ENCODE peak calls at places on chromosome 17, in nine cellular contexts. T is cardiac muscle cell, E is ascending aorta, L is uterus, Y is SK-N-SH, R is stomach, S is lower lobe of right lung, A is upper lobe of right lung, X is HCT116. C is an unnamed sample.
A peak's percentile ranks its signal among the peaks of the same experiment; 100 is the strongest.

GRCh38 chr17:8832711-8833352 is 33.7 kb upstream of the MFSD6L start:
- DNase-seq in X (peak; percentile 12), S (peak; percentile 57), R (no peak), L (no peak), Y (peak; percentile 75), E (no peak), T (peak; percentile 46), A (no peak), C (peak; percentile 94)

GRCh38 chr17:27491713-27492190 is 35.5 kb downstream of the KSR1 start:
- DNase-seq in S (no peak), R (no peak), L (no peak), T (peak; percentile 49), Y (no peak), X (no peak), E (no peak), A (peak; percentile 47), C (peak; percentile 97)

GRCh38 chr17:79065105-79065670 is 9.4 kb upstream of the ENGASE start:
- DNase-seq in Y (no peak), A (peak; percentile 51), T (peak; percentile 70), L (no peak), X (peak; percentile 52), R (peak; percentile 57), E (no peak), S (no peak), C (peak; percentile 70)

GRCh38 chr17:42459983-42460300 is 1.3 kb downstream of the ATP6V0A1 start:
- DNase-seq in S (no peak), A (no peak), R (no peak), E (no peak), L (no peak), Y (peak; percentile 32), X (no peak), T (peak; percentile 48), C (no peak)

GRCh38 chr17:3682033-3682432 is 13.4 kb downstream of the EMC6 start:
- DNase-seq in R (no peak), Y (no peak), A (no peak), T (no peak), X (no peak), S (no peak), L (no peak), E (no peak), C (no peak)

GRCh38 chr17:5840811-5841446 is 229.2 kb upstream of the WSCD1 start:
- DNase-seq in A (no peak), L (no peak), Y (no peak), X (no peak), R (no peak), T (no peak), E (no peak), S (no peak), C (peak; percentile 91)

GRCh38 chr17:8766731-8767130 is 8.4 kb upstream of the SPDYE4 start:
- DNase-seq in L (no peak), S (no peak), R (no peak), X (no peak), E (no peak), T (no peak), A (no peak), Y (no peak), C (no peak)

GRCh38 chr17:72090108-72090507 is 30.7 kb upstream of the SOX9 start:
- DNase-seq in Y (no peak), L (no peak), X (no peak), T (no peak), A (no peak), R (no peak), S (no peak), E (no peak), C (no peak)

GRCh38 chr17:35171834-35172233 is 22.4 kb downstream of the SLC35G3 start:
- DNase-seq in A (no peak), R (no peak), S (no peak), E (no peak), T (no peak), Y (no peak), X (no peak), L (no peak), C (no peak)

GRCh38 chr17:55175788-55176425 is 88.9 kb upstream of the HLF start:
- DNase-seq in S (no peak), T (no peak), A (no peak), L (no peak), R (no peak), Y (no peak), X (no peak), E (no peak), C (no peak)

GRCh38 chr17:30824002-30824355 is 513 bp downstream of the CRLF3 start:
- DNase-seq in L (peak; percentile 28), X (no peak), E (no peak), T (no peak), R (no peak), S (no peak), Y (peak; percentile 68), A (no peak), C (no peak)

GRCh38 chr17:31394544-31394943 is 3.1 kb downstream of the RAB11FIP4 start:
- DNase-seq in R (peak; percentile 53), L (no peak), T (peak; percentile 94), A (peak; percentile 67), Y (no peak), X (no peak), E (peak; percentile 62), S (no peak), C (no peak)

GRCh38 chr17:14304222-14304844 is 3.5 kb downstream of the HS3ST3B1 start:
- DNase-seq in E (no peak), Y (no peak), A (no peak), T (no peak), X (no peak), L (no peak), S (no peak), R (no peak), C (no peak)

GRCh38 chr17:62703269-62703775 is 75.9 kb downstream of the MRC2 start:
- DNase-seq in E (peak; percentile 83), X (no peak), Y (no peak), L (peak; percentile 33), A (no peak), T (no peak), R (peak; percentile 73), S (no peak), C (no peak)

GRCh38 chr17:76546556-76547182 is 6.8 kb downstream of the PRCD start:
- DNase-seq in L (no peak), S (no peak), X (no peak), R (peak; percentile 62), T (no peak), Y (peak; percentile 23), E (no peak), A (no peak), C (no peak)

DNA sequence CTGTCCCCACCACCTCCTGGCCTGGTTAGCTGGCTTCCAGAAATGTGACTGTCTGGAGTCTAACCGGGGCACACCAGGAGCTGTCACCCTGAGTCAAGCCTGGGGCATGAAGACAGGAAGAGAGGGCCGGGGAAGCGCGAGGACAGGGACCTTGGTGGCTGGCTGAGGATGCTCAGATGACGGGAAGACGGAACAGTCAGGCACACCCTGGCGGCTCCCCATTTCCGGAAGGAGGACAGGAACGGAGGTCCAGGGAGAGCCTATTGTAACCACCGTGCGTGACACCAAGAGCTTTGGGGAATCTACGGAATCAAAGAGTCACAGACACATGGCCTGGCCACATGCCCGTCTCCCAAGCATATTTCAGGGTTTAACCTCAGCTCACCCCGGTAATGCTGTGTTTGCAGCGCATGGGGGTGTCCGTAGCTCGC is 51.7 kb downstream of the SDK2 start:
- DNase-seq in E (no peak), X (no peak), R (no peak), T (no peak), S (no peak), L (no peak), A (no peak), Y (no peak), C (peak; percentile 92)
- H3K4me3 ChIP-seq in E (no peak overlapping the region), X (no peak overlapping the region), R (no peak overlapping the region), T (no peak overlapping the region), S (no peak overlapping the region), L (no peak overlapping the region), A (no peak overlapping the region), Y (no peak overlapping the region), C (peak overlapping the region; percentile 13)

DNA sequence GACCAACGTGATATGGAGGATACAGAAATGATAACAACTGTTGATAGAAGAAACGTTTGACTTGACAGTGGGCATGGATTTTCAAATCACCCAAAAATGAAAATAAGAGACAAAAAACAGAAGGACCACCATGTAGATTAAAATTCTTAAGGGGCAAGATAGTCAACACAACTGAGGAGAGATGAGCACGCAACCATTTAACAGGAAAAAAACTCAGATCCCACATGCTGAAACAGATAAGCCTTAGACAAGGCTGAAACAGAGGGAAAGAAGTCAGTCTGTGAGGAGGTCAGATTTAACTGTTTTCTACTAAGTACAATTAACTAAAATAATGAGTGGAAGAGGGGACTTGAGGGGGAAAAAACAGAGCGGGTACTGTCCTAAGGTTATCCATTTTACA is 21.2 kb downstream of the RNF43 start:
- DNase-seq in T (no peak), R (no peak), X (no peak), E (no peak), L (no peak), Y (no peak), S (no peak), A (no peak), C (no peak)
- H3K27me3 ChIP-seq in T (no peaks in the 10 kb centered on the region), R (no peaks in the 10 kb centered on the region), X (no peaks in the 10 kb centered on the region), E (no peaks in the 10 kb centered on the region), L (no peaks in the 10 kb centered on the region), Y (peaks cover 67% of the 10 kb centered on the region), S (no peaks in the 10 kb centered on the region), A (no peaks in the 10 kb centered on the region), C (no peaks in the 10 kb centered on the region)

GRCh38 chr17:59842901-59843652 is 49.7 kb downstream of the TUBD1 start:
- DNase-seq in X (peak; percentile 96), E (no peak), A (peak; percentile 71), Y (no peak), T (no peak), S (peak; percentile 56), R (peak; percentile 74), L (no peak), C (no peak)
- H3K4me3 ChIP-seq in X (no peak overlapping the region), E (no peak overlapping the region), A (peak overlapping the region; percentile 85), Y (peak overlapping the region; percentile 93), T (no peak overlapping the region), S (peak overlapping the region; percentile 71), R (no peak overlapping the region), L (no peak overlapping the region), C (no peak overlapping the region)

GRCh38 chr17:39618956-39619785 is 7.6 kb upstream of the PPP1R1B start:
- DNase-seq in T (no peak), R (no peak), S (no peak), X (no peak), E (no peak), Y (no peak), A (no peak), L (no peak), C (no peak)

GRCh38 chr17:39617446-39618251 is 9.1 kb upstream of the PPP1R1B start:
- DNase-seq in R (peak; percentile 82), X (no peak), L (peak; percentile 37), Y (peak; percentile 95), S (peak; percentile 80), T (peak; percentile 57), E (peak; percentile 77), A (peak; percentile 90), C (peak; percentile 54)

GRCh38 chr17:39618252-39618913 is 8.4 kb upstream of the PPP1R1B start:
- DNase-seq in R (no peak), A (no peak), E (no peak), S (no peak), Y (peak; percentile 64), L (no peak), T (no peak), X (no peak), C (no peak)

GRCh38 chr17:39621523-39622379 is 5.0 kb upstream of the PPP1R1B start:
- DNase-seq in T (peak; percentile 90), R (peak; percentile 92), X (no peak), E (peak; percentile 93), A (peak; percentile 92), S (peak; percentile 91), L (peak; percentile 83), Y (peak; percentile 88), C (peak; percentile 91)

DNA sequence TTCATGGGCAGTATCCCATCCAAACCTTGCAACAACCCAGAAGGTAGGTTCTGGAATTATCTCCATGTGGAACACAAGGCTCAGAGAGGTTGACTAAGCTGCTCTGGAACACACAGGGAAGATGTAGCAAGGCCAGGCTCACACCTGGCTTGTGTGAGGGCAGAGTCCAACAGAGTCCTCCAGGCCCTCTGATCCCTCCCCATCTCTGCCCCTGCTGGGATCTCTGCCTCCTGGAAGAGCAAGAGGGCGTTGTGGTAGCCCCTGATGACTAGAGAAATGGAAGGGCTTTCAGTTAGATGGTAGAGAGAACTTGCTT is 7.0 kb upstream of the PPP1R1B start:
- DNase-seq in S (no peak), L (no peak), A (no peak), E (no peak), R (no peak), T (no peak), Y (no peak), X (no peak), C (no peak)
- H3K27me3 ChIP-seq in S (no peaks in the 10 kb centered on the region), L (no peaks in the 10 kb centered on the region), A (peaks cover 8% of the 10 kb centered on the region), E (no peaks in the 10 kb centered on the region), R (peaks cover 64% of the 10 kb centered on the region), T (peaks cover 71% of the 10 kb centered on the region), Y (no peaks in the 10 kb centered on the region), X (no peaks in the 10 kb centered on the region), C (peaks cover 45% of the 10 kb centered on the region)